ENCODE peak calls at places on chromosomes 4 and X, in six cellular contexts. One of them, this sample, is unnamed.

GRCh38 chr4:148101235-148101634 is 341.0 kb downstream of the NR3C2 start:
- DNase-seq in A549: no peak
- DNase-seq in ovary: no peak
- DNase-seq in body of pancreas: no peak
- DNase-seq in right lobe of liver: no peak
- DNase-seq in endothelial cell of umbilical vein: no peak
- DNase-seq in this sample: no peak

GRCh38 chr4:158904815-158905214 is 136.0 kb downstream of the FNIP2 start:
- DNase-seq in A549: no peak
- DNase-seq in ovary: no peak
- DNase-seq in body of pancreas: no peak
- DNase-seq in right lobe of liver: no peak
- DNase-seq in endothelial cell of umbilical vein: no peak
- DNase-seq in this sample: no peak

GRCh38 chr4:7960017-7960789 is 20.5 kb upstream of the AFAP1 start:
- DNase-seq in A549: no peak
- DNase-seq in ovary: no peak
- DNase-seq in body of pancreas: no peak
- DNase-seq in right lobe of liver: no peak
- DNase-seq in endothelial cell of umbilical vein: no peak
- DNase-seq in this sample: no peak

GRCh38 chr4:157128395-157128794 is 52.4 kb downstream of the GLRB start:
- DNase-seq in A549: no peak
- DNase-seq in ovary: no peak
- DNase-seq in body of pancreas: peak
- DNase-seq in right lobe of liver: no peak
- DNase-seq in endothelial cell of umbilical vein: peak
- DNase-seq in this sample: no peak

GRCh38 chr4:26300314-26301307 is 20.2 kb upstream of the RBPJ start:
- DNase-seq in A549: no peak
- DNase-seq in ovary: no peak
- DNase-seq in body of pancreas: no peak
- DNase-seq in right lobe of liver: no peak
- DNase-seq in endothelial cell of umbilical vein: no peak
- DNase-seq in this sample: no peak

GRCh38 chrX:452598-452997 is 65.9 kb upstream of the PPP2R3B start:
- DNase-seq in A549: no peak
- DNase-seq in ovary: no peak
- DNase-seq in body of pancreas: no peak
- DNase-seq in right lobe of liver: no peak
- DNase-seq in endothelial cell of umbilical vein: no peak
- DNase-seq in this sample: no peak

GRCh38 chrX:2933125-2933900 is 4.2 kb upstream of the ARSD start:
- DNase-seq in A549: no peak
- DNase-seq in ovary: no peak
- DNase-seq in body of pancreas: no peak
- DNase-seq in right lobe of liver: no peak
- DNase-seq in endothelial cell of umbilical vein: no peak
- DNase-seq in this sample: no peak

GRCh38 chrX:79161655-79162054 is 17.2 kb downstream of the GPR174 start:
- DNase-seq in A549: no peak
- DNase-seq in ovary: no peak
- DNase-seq in body of pancreas: no peak
- DNase-seq in right lobe of liver: no peak
- DNase-seq in endothelial cell of umbilical vein: no peak
- DNase-seq in this sample: no peak

GRCh38 chr4:127995776-127996175 is 30.6 kb downstream of the ABHD18 start:
- DNase-seq in A549: peak
- DNase-seq in ovary: no peak
- DNase-seq in body of pancreas: no peak
- DNase-seq in right lobe of liver: no peak
- DNase-seq in endothelial cell of umbilical vein: no peak
- DNase-seq in this sample: no peak

GRCh38 chr4:102543030-102543505 is 41.9 kb downstream of the NFKB1 start:
- DNase-seq in A549: no peak
- DNase-seq in ovary: no peak
- DNase-seq in body of pancreas: no peak
- DNase-seq in right lobe of liver: no peak
- DNase-seq in endothelial cell of umbilical vein: no peak
- DNase-seq in this sample: no peak

DNA sequence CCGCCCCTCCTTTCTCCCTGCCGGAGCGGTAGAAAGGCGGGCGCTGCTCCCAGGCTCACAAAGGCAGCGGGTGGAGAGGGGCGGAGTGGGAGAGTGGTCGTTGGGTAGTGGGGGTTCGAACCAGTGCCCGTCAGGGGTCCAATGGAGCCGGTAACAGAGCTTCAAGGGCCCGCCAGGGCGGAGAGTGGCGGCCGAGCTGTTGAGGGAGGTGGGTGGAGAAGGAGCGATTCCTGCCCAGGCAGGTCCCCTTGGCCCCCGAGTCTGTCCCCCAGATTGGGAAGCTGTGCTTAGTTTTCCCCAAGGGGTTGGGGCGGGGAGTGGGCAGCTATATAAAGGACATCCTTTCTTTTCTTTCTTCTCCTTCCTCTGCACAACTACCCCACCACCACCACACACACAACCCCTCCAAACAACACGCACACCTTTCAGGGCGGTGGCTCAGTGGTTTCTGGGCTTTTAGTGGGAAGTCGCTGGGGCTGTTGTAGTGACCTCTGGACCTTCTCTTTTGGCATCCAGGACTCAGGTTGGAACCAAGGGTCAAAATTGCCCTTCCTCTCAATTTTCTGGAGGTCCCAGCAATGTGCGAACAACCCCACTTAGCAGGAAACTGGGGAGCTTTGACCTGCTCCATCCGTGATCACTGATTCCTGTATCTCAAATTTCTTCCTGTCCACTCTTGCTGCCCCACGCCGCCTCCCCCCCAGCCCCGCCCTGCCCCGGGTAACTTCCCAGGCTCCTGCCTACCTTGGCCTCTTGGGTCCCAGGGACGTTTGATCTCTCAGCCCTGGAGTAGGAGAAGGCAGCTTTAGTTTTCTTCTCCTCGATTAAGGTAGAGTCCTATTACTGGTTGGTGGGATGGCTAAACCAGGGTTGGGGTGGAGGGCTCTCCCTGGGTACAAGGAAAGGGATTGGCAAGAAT is 1.9 kb downstream of the EFNB1 start:
- DNase-seq in A549: no peak
- DNase-seq in ovary: no peak
- DNase-seq in body of pancreas: no peak
- DNase-seq in right lobe of liver: no peak
- DNase-seq in endothelial cell of umbilical vein: no peak
- DNase-seq in this sample: no peak
- TF ChIP-seq POLR2A in A549: no peak
- TF ChIP-seq POLR2A in ovary: no peak
- TF ChIP-seq POLR2A in body of pancreas: no peak
- TF ChIP-seq POLR2A in right lobe of liver: no peak
- TF ChIP-seq POLR2A in endothelial cell of umbilical vein: no peak
- TF ChIP-seq POLR2A in this sample: no peak

GRCh38 chrX:136780241-136780640 is 491 bp downstream of the ARHGEF6 start:
- DNase-seq in A549: no peak
- DNase-seq in ovary: no peak
- DNase-seq in body of pancreas: no peak
- DNase-seq in right lobe of liver: no peak
- DNase-seq in endothelial cell of umbilical vein: no peak
- DNase-seq in this sample: no peak

GRCh38 chrX:136778020-136778419 is 2.7 kb downstream of the ARHGEF6 start:
- DNase-seq in A549: no peak
- DNase-seq in ovary: no peak
- DNase-seq in body of pancreas: no peak
- DNase-seq in right lobe of liver: no peak
- DNase-seq in endothelial cell of umbilical vein: no peak
- DNase-seq in this sample: no peak

GRCh38 chrX:136778914-136779313 is 1.8 kb downstream of the ARHGEF6 start:
- DNase-seq in A549: no peak
- DNase-seq in ovary: no peak
- DNase-seq in body of pancreas: no peak
- DNase-seq in right lobe of liver: no peak
- DNase-seq in endothelial cell of umbilical vein: no peak
- DNase-seq in this sample: no peak

GRCh38 chrX:136780738-136781137 is at the start of gene ARHGEF6:
- DNase-seq in A549: no peak
- DNase-seq in ovary: no peak
- DNase-seq in body of pancreas: no peak
- DNase-seq in right lobe of liver: no peak
- DNase-seq in endothelial cell of umbilical vein: no peak
- DNase-seq in this sample: no peak

GRCh38 chrX:136779346-136779781 is 1.4 kb downstream of the ARHGEF6 start:
- DNase-seq in A549: no peak
- DNase-seq in ovary: no peak
- DNase-seq in body of pancreas: no peak
- DNase-seq in right lobe of liver: no peak
- DNase-seq in endothelial cell of umbilical vein: no peak
- DNase-seq in this sample: no peak
- TF ChIP-seq POLR2A in A549: no peak
- TF ChIP-seq POLR2A in ovary: no peak
- TF ChIP-seq POLR2A in body of pancreas: no peak
- TF ChIP-seq POLR2A in right lobe of liver: no peak
- TF ChIP-seq POLR2A in endothelial cell of umbilical vein: no peak
- TF ChIP-seq POLR2A in this sample: no peak

GRCh38 chr4:85151349-85151748 is 184.9 kb upstream of the WDFY3 start:
- DNase-seq in A549: no peak
- DNase-seq in ovary: no peak
- DNase-seq in body of pancreas: no peak
- DNase-seq in right lobe of liver: no peak
- DNase-seq in endothelial cell of umbilical vein: no peak
- DNase-seq in this sample: no peak

GRCh38 chr4:85152490-85152889 is 186.0 kb upstream of the WDFY3 start:
- DNase-seq in A549: no peak
- DNase-seq in ovary: no peak
- DNase-seq in body of pancreas: no peak
- DNase-seq in right lobe of liver: no peak
- DNase-seq in endothelial cell of umbilical vein: no peak
- DNase-seq in this sample: no peak

GRCh38 chr4:85151786-85152185 is 185.3 kb upstream of the WDFY3 start:
- DNase-seq in A549: no peak
- DNase-seq in ovary: no peak
- DNase-seq in body of pancreas: no peak
- DNase-seq in right lobe of liver: no peak
- DNase-seq in endothelial cell of umbilical vein: no peak
- DNase-seq in this sample: no peak

GRCh38 chr4:85149656-85150055 is 183.2 kb upstream of the WDFY3 start:
- DNase-seq in A549: no peak
- DNase-seq in ovary: no peak
- DNase-seq in body of pancreas: no peak
- DNase-seq in right lobe of liver: no peak
- DNase-seq in endothelial cell of umbilical vein: no peak
- DNase-seq in this sample: no peak

GRCh38 chr4:85147481-85148076 is 181.1 kb upstream of the WDFY3 start:
- DNase-seq in A549: peak
- DNase-seq in ovary: no peak
- DNase-seq in body of pancreas: peak
- DNase-seq in right lobe of liver: no peak
- DNase-seq in endothelial cell of umbilical vein: peak
- DNase-seq in this sample: peak
- TF ChIP-seq POLR2A in A549: no peak
- TF ChIP-seq POLR2A in ovary: no peak
- TF ChIP-seq POLR2A in body of pancreas: no peak
- TF ChIP-seq POLR2A in right lobe of liver: no peak
- TF ChIP-seq POLR2A in endothelial cell of umbilical vein: no peak
- TF ChIP-seq POLR2A in this sample: no peak

GRCh38 chrX:27599928-27600327 is 9.8 kb downstream of the DCAF8L2 start:
- DNase-seq in A549: peak
- DNase-seq in ovary: no peak
- DNase-seq in body of pancreas: no peak
- DNase-seq in right lobe of liver: no peak
- DNase-seq in endothelial cell of umbilical vein: peak
- DNase-seq in this sample: no peak

GRCh38 chrX:27600686-27601085 is 10.5 kb downstream of the DCAF8L2 start:
- DNase-seq in A549: no peak
- DNase-seq in ovary: no peak
- DNase-seq in body of pancreas: no peak
- DNase-seq in right lobe of liver: no peak
- DNase-seq in endothelial cell of umbilical vein: peak
- DNase-seq in this sample: no peak

GRCh38 chrX:27597506-27597905 is 7.4 kb downstream of the DCAF8L2 start:
- DNase-seq in A549: no peak
- DNase-seq in ovary: no peak
- DNase-seq in body of pancreas: no peak
- DNase-seq in right lobe of liver: no peak
- DNase-seq in endothelial cell of umbilical vein: peak
- DNase-seq in this sample: no peak

GRCh38 chrX:27598312-27598711 is 8.2 kb downstream of the DCAF8L2 start:
- DNase-seq in A549: no peak
- DNase-seq in ovary: peak
- DNase-seq in body of pancreas: no peak
- DNase-seq in right lobe of liver: no peak
- DNase-seq in endothelial cell of umbilical vein: peak
- DNase-seq in this sample: no peak
- TF ChIP-seq POLR2A in A549: no peak
- TF ChIP-seq POLR2A in ovary: no peak
- TF ChIP-seq POLR2A in body of pancreas: no peak
- TF ChIP-seq POLR2A in right lobe of liver: no peak
- TF ChIP-seq POLR2A in endothelial cell of umbilical vein: no peak
- TF ChIP-seq POLR2A in this sample: no peak